ENCODE peak calls at places on chromosomes 6 and 20, in four cellular contexts. One of them, this sample, is unnamed.

GRCh38 chr20:14820771-14821170 is 483.4 kb upstream of the FLRT3 start:
- DNase-seq in NCI-H345: peak
- DNase-seq in fibroblast of pulmonary artery: no peak
- DNase-seq in tibial nerve: no peak
- DNase-seq in this sample: no peak

GRCh38 chr20:53019464-53019863 is 47.3 kb downstream of the TSHZ2 start:
- DNase-seq in NCI-H345: no peak
- DNase-seq in tibial nerve: no peak
- DNase-seq in fibroblast of pulmonary artery: no peak
- DNase-seq in this sample: no peak

GRCh38 chr6:13398421-13398994 is 70.2 kb upstream of the TBC1D7 start:
- DNase-seq in fibroblast of pulmonary artery: no peak
- DNase-seq in tibial nerve: no peak
- DNase-seq in NCI-H345: no peak
- DNase-seq in this sample: no peak

GRCh38 chr20:37236462-37236861 is 25.2 kb downstream of the GHRH start:
- DNase-seq in tibial nerve: no peak
- DNase-seq in fibroblast of pulmonary artery: no peak
- DNase-seq in NCI-H345: no peak
- DNase-seq in this sample: no peak

GRCh38 chr6:31614674-31615578 is at the start of gene AIF1:
- DNase-seq in tibial nerve: no peak
- DNase-seq in fibroblast of pulmonary artery: no peak
- DNase-seq in NCI-H345: no peak
- DNase-seq in this sample: no peak

GRCh38 chr20:46520976-46521579 is 7.7 kb upstream of the ZNF334 start:
- DNase-seq in tibial nerve: no peak
- DNase-seq in NCI-H345: peak
- DNase-seq in fibroblast of pulmonary artery: peak
- DNase-seq in this sample: peak

GRCh38 chr6:16064687-16065086 is 64.2 kb upstream of the MYLIP start:
- DNase-seq in fibroblast of pulmonary artery: no peak
- DNase-seq in tibial nerve: no peak
- DNase-seq in NCI-H345: peak
- DNase-seq in this sample: no peak

GRCh38 chr6:135796884-135797283 is 54.6 kb upstream of the PDE7B start:
- DNase-seq in tibial nerve: no peak
- DNase-seq in fibroblast of pulmonary artery: peak
- DNase-seq in NCI-H345: no peak
- DNase-seq in this sample: no peak

GRCh38 chr6:34583461-34583860 is 27.3 kb upstream of the SPDEF start:
- DNase-seq in fibroblast of pulmonary artery: no peak
- DNase-seq in NCI-H345: no peak
- DNase-seq in tibial nerve: no peak
- DNase-seq in this sample: no peak